ENCODE peak calls at places on chromosome 2, in ten cellular contexts. F is heart right ventricle; B is lung; L is stomach; N is SK-N-SH; H is GM23248; J is H1; W is CD8-positive, alpha-beta memory T cell; X is Peyer's patch; M is sigmoid colon. Q is an unnamed sample.

GRCh38 chr2:41906325-41906700 is 141.5 kb upstream of the PKDCC start:
- DNase-seq in F (no peak), B (no peak), L (no peak), N (no peak), H (no peak), J (no peak), W (no peak), X (no peak), M (no peak), Q (no peak)

GRCh38 chr2:241842620-241843211 is 16.0 kb downstream of the PDCD1 start:
- DNase-seq in F (peak; percentile 49), B (no peak), L (peak; percentile 50), N (peak; percentile 28), H (no peak), J (peak; percentile 56), W (peak; percentile 76), X (peak; percentile 85), M (peak; percentile 85), Q (no peak)

GRCh38 chr2:57371186-57371585 is 675.4 kb upstream of the VRK2 start:
- DNase-seq in F (no peak), B (no peak), L (no peak), N (no peak), H (peak; percentile 6), J (no peak), W (no peak), X (no peak), M (no peak), Q (no peak)

GRCh38 chr2:47422560-47422959 is 19.6 kb downstream of the MSH2 start:
- DNase-seq in F (no peak), B (no peak), L (no peak), N (no peak), H (peak; percentile 58), J (no peak), W (no peak), X (no peak), M (no peak), Q (no peak)

GRCh38 chr2:179274749-179275148 is 10.1 kb upstream of the SESTD1 start:
- DNase-seq in F (no peak), B (no peak), L (no peak), N (no peak), H (no peak), J (no peak), W (no peak), X (peak; percentile 68), M (no peak), Q (no peak)

GRCh38 chr2:203441463-203441862 is 93.6 kb downstream of the RAPH1 start:
- DNase-seq in F (no peak), B (no peak), L (no peak), N (no peak), H (no peak), J (no peak), W (no peak), X (no peak), M (no peak), Q (no peak)

GRCh38 chr2:111657351-111657975 is 226.5 kb downstream of the ANAPC1 start:
- DNase-seq in F (no peak), B (no peak), L (no peak), N (no peak), H (no peak), J (no peak), W (no peak), X (no peak), M (no peak), Q (no peak)

GRCh38 chr2:18527822-18528221 is 32.6 kb downstream of the RDH14 start:
- DNase-seq in F (no peak), B (no peak), L (no peak), N (no peak), H (no peak), J (no peak), W (no peak), X (no peak), M (no peak), Q (no peak)

GRCh38 chr2:30334738-30335426 is 103.5 kb downstream of the LBH start:
- DNase-seq in F (no peak), B (no peak), L (no peak), N (peak; percentile 42), H (no peak), J (no peak), W (no peak), X (peak; percentile 61), M (no peak), Q (no peak)

GRCh38 chr2:162242586-162243304 is 500 bp downstream of the FAP start:
- DNase-seq in F (no peak), B (no peak), L (no peak), N (no peak), H (peak; percentile 73), J (no peak), W (no peak), X (no peak), M (no peak), Q (no peak)

GRCh38 chr2:14776216-14776615 is 143.7 kb downstream of the LRATD1 start:
- DNase-seq in F (no peak), B (no peak), L (no peak), N (no peak), H (no peak), J (no peak), W (no peak), X (no peak), M (no peak), Q (no peak)

GRCh38 chr2:37923308-37924055 is 1.6 kb upstream of the RMDN2 start:
- DNase-seq in F (no peak), B (no peak), L (no peak), N (no peak), H (no peak), J (no peak), W (no peak), X (no peak), M (no peak), Q (no peak)
- H3K27ac ChIP-seq in F (no peak overlapping the region), B (no peak overlapping the region), L (no peak overlapping the region), N (no peak overlapping the region), H (no peak overlapping the region), J (no peak overlapping the region), W (no peak overlapping the region), X (no peak overlapping the region), M (no peak overlapping the region), Q (no peak overlapping the region)

GRCh38 chr2:105787376-105788318 is 42.9 kb downstream of the NCK2 start:
- DNase-seq in F (no peak), B (no peak), L (no peak), N (no peak), H (no peak), J (no peak), W (peak; percentile 83), X (no peak), M (no peak), Q (no peak)

GRCh38 chr2:105789745-105790466 is 45.2 kb downstream of the NCK2 start:
- DNase-seq in F (no peak), B (no peak), L (no peak), N (no peak), H (peak; percentile 92), J (no peak), W (peak; percentile 84), X (peak; percentile 61), M (no peak), Q (no peak)

GRCh38 chr2:105786231-105787230 is 41.8 kb downstream of the NCK2 start:
- DNase-seq in F (no peak), B (no peak), L (no peak), N (no peak), H (no peak), J (no peak), W (no peak), X (peak; percentile 62), M (no peak), Q (no peak)

GRCh38 chr2:105790467-105791118 is 45.9 kb downstream of the NCK2 start:
- DNase-seq in F (no peak), B (no peak), L (no peak), N (no peak), H (no peak), J (no peak), W (no peak), X (peak; percentile 89), M (no peak), Q (no peak)

DNA sequence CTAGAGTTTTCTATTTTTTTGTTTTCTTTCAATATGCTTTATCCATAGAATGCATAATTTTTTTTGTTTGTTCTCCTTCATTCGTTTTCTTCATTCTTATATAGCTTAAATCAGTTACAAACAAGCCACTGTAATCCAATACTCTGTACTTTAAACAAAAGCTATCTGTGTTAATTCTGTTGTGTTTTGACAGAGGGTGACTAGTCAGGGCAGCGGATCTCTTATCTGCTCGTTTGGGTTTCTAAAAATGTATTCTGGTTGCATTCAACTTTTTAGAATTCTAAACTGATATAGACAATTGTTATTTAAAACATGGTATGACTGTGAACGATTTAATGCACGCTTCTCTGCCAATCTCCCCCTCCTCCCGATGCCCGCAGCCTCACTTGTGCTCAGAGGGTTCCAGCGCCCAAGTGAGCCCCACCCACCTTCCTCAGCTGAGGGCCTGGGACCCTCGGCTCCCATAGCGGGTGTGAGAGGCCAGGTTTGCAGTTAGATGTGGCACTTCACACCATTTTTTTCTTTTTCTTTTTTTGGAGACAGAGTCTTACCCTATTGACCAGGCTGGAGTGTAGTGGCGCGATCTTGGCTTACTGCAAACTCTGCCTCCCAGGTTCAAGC is 44.1 kb downstream of the NCK2 start:
- DNase-seq in F (no peak), B (no peak), L (no peak), N (no peak), H (no peak), J (no peak), W (no peak), X (no peak), M (no peak), Q (no peak)
- H3K4me1 ChIP-seq in F (peaks cover 77% of the 10 kb centered on the region), B (peaks cover 10% of the 10 kb centered on the region), L (peaks cover 85% of the 10 kb centered on the region), N (peaks cover 15% of the 10 kb centered on the region), H (peaks cover 16% of the 10 kb centered on the region), J (peaks cover 11% of the 10 kb centered on the region), W (peaks cover 97% of the 10 kb centered on the region), X (peaks cover 72% of the 10 kb centered on the region), M (peaks cover 35% of the 10 kb centered on the region), Q (peaks cover 5% of the 10 kb centered on the region)

DNA sequence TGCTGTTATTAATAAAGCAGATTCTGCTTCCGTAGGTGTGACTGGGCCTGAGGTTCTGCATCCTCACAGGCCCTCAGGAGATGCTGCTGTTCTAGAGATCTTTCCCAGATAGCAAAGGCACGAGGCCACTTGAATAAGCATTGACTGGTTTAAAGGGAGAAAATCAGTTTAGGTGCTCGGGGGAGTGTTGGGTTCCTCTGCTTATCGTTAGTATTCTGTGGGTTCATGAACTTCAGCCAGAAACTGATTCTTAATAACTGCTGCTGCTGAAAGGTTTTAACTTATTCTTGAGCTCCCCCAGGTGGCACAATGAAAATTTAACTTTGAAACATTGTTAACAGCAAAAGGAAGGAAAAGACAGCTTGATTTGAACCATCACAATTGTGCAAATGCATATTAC is 56.9 kb downstream of the ITGA6 start:
- DNase-seq in F (no peak), B (no peak), L (no peak), N (peak; percentile 36), H (peak; percentile 42), J (no peak), W (no peak), X (no peak), M (no peak), Q (no peak)
- H3K36me3 ChIP-seq in F (no peaks in the 10 kb centered on the region), B (peaks cover 11% of the 10 kb centered on the region), L (peaks cover 67% of the 10 kb centered on the region), N (peaks cover 20% of the 10 kb centered on the region), H (peaks cover 7% of the 10 kb centered on the region), J (peaks cover 45% of the 10 kb centered on the region), W (peaks cover 44% of the 10 kb centered on the region), X (peaks cover 73% of the 10 kb centered on the region), M (no peaks in the 10 kb centered on the region), Q (peaks cover 3% of the 10 kb centered on the region)

DNA sequence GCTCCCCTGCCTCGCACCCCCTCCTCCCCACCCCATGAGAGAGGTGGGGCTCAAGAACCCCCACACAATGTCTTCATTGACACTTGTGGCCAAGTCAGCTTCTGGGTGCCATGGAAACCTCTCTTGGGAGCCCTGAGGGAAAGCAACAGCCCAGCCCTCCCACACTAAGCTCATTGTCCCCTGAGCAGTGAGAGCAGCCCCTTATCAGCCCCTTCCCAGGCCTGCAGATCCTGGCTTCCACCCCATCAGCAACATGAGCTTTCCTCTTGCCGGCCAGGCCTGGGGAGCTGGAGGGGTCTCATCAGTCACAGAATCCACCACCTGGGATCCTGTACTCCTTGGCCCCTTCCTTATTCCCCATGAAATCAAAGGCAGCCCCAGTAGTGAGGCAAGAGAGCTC is 107.8 kb upstream of the ST3GAL5 start:
- DNase-seq in F (no peak), B (no peak), L (no peak), N (no peak), H (no peak), J (no peak), W (no peak), X (peak; percentile 38), M (peak; percentile 74), Q (no peak)
- H3K27ac ChIP-seq in F (peak overlapping the region; percentile 57), B (no peak overlapping the region), L (peak overlapping the region; percentile 82), N (peak overlapping the region; percentile 86), H (peak overlapping the region; percentile 84), J (no peak overlapping the region), W (peak overlapping the region; percentile 40), X (no peak overlapping the region), M (peak overlapping the region; percentile 80), Q (no peak overlapping the region)